ENCODE peak calls at places on chromosomes 16 and 17, in four cellular contexts. Y is left lobe of liver, D is DMS153, B is cardiac fibroblast. K is an unnamed sample.

GRCh38 chr17:59695943-59696681 is 11.1 kb downstream of the PTRH2 start:
- DNase-seq in Y (no peak), D (no peak), B (no peak), K (no peak)

GRCh38 chr17:17988427-17988945 is 15.8 kb downstream of the DRC3 start:
- DNase-seq in D (no peak), Y (no peak), B (no peak), K (no peak)

GRCh38 chr17:10198509-10199249 is at the start of gene GAS7:
- DNase-seq in Y (peak; percentile 48), D (no peak), B (peak; percentile 55), K (no peak)

GRCh38 chr17:53749178-53749577 is 73.5 kb upstream of the KIF2B start:
- DNase-seq in B (no peak), Y (no peak), D (no peak), K (no peak)

GRCh38 chr17:81519284-81520020 is 6.9 kb upstream of the ACTG1 start:
- DNase-seq in B (no peak), Y (peak; percentile 47), D (peak; percentile 50), K (peak; percentile 58)

GRCh38 chr17:40283662-40284061 is 4.0 kb upstream of the CDC6 start:
- DNase-seq in D (no peak), B (peak; percentile 72), Y (no peak), K (no peak)

GRCh38 chr16:12096828-12097522 is 120.4 kb downstream of the SNX29 start:
- DNase-seq in Y (no peak), D (no peak), B (no peak), K (no peak)

GRCh38 chr17:71117461-71117860 is 948.1 kb downstream of the KCNJ2 start:
- DNase-seq in D (no peak), B (no peak), Y (no peak), K (no peak)

GRCh38 chr16:20004931-20005330 is 68.8 kb downstream of the GPR139 start:
- DNase-seq in D (no peak), Y (no peak), B (no peak), K (no peak)

GRCh38 chr17:43018008-43018853 is 4.0 kb downstream of the VAT1 start:
- DNase-seq in B (peak; percentile 44), Y (no peak), D (no peak), K (peak; percentile 44)

GRCh38 chr16:53822936-53823529 is 119.1 kb downstream of the FTO start:
- DNase-seq in Y (no peak), D (peak; percentile 42), B (no peak), K (no peak)